ENCODE peak calls at places on chromosomes 11 and 22, in ten cellular contexts. H, S, Y, P, C, G, D, J, E and R are unnamed samples.

GRCh38 chr22:40533712-40534378 is 102.7 kb downstream of the MRTFA start:
- DNase-seq in H (peak; percentile 62), S (no peak), Y (peak; percentile 42), P (no peak), C (no peak), G (no peak), D (peak; percentile 69), J (no peak), E (no peak), R (no peak)

GRCh38 chr11:9056467-9056866 is 34.9 kb downstream of the SCUBE2 start:
- DNase-seq in H (no peak), S (no peak), Y (no peak), P (no peak), C (no peak), G (no peak), D (no peak), J (no peak), E (no peak), R (no peak)

GRCh38 chr11:68010058-68011041 is at the start of gene ALDH3B1:
- DNase-seq in H (peak; percentile 90), S (peak; percentile 85), Y (peak; percentile 17), P (peak; percentile 48), C (peak; percentile 67), G (peak; percentile 38), D (peak; percentile 71), J (peak; percentile 97), E (peak; percentile 35), R (peak; percentile 8)

GRCh38 chr22:19122752-19123492 is 710 bp upstream of the DGCR2 start:
- DNase-seq in H (no peak), S (no peak), Y (peak; percentile 61), P (no peak), C (no peak), G (no peak), D (no peak), J (peak; percentile 70), E (no peak), R (no peak)

GRCh38 chr11:46119352-46120216 is 1.7 kb downstream of the PHF21A start:
- DNase-seq in H (peak; percentile 22), S (peak; percentile 64), Y (peak; percentile 74), P (peak; percentile 58), C (no peak), G (no peak), D (peak; percentile 62), J (peak; percentile 72), E (no peak), R (peak; percentile 21)

GRCh38 chr22:50530280-50530856 is 556 bp upstream of the TYMP start:
- DNase-seq in H (peak; percentile 68), S (no peak), Y (no peak), P (peak; percentile 42), C (no peak), G (no peak), D (peak; percentile 49), J (peak; percentile 88), E (no peak), R (no peak)

GRCh38 chr22:27174970-27175369 is 517.6 kb downstream of the MIAT start:
- DNase-seq in H (no peak), S (no peak), Y (no peak), P (no peak), C (no peak), G (no peak), D (no peak), J (no peak), E (no peak), R (no peak)

GRCh38 chr11:30815619-30816018 is 229.5 kb upstream of the MPPED2 start:
- DNase-seq in H (no peak), S (no peak), Y (no peak), P (no peak), C (no peak), G (no peak), D (no peak), J (no peak), E (no peak), R (no peak)

GRCh38 chr22:37128555-37129281 is 19.2 kb upstream of the TMPRSS6 start:
- DNase-seq in H (no peak), S (no peak), Y (no peak), P (no peak), C (no peak), G (no peak), D (no peak), J (no peak), E (no peak), R (no peak)

GRCh38 chr22:37126383-37126782 is 16.9 kb upstream of the TMPRSS6 start:
- DNase-seq in H (no peak), S (no peak), Y (peak; percentile 21), P (no peak), C (no peak), G (no peak), D (no peak), J (no peak), E (no peak), R (no peak)

GRCh38 chr22:37130031-37130430 is 19.7 kb downstream of the IL2RB start:
- DNase-seq in H (no peak), S (no peak), Y (no peak), P (no peak), C (no peak), G (no peak), D (no peak), J (no peak), E (no peak), R (no peak)

GRCh38 chr22:37127350-37127878 is 17.9 kb upstream of the TMPRSS6 start:
- DNase-seq in H (no peak), S (no peak), Y (no peak), P (no peak), C (no peak), G (no peak), D (no peak), J (no peak), E (no peak), R (no peak)

DNA sequence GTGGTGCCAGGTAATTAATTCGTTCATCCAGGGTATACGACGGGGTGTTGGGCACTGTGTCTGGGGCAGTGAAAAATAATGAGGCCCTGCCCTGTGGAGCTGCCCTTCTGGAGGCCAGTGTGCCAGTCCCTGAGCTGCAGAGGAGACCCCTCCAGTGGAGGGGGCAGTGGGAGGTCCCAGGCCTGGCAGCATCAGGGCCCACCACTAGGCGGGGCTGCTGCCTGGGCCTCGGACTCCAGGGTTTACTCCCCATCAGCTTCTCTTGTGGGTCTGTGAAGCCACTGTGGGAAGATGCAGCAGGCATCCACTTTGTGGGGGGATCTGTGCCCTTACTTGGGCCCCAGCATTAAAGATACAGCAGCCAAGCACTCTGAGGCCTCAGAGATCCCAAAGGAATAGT is 17.4 kb upstream of the TMPRSS6 start:
- DNase-seq in H (no peak), S (no peak), Y (peak; percentile 19), P (peak; percentile 38), C (no peak), G (no peak), D (no peak), J (no peak), E (no peak), R (no peak)
- TF ChIP-seq CTCF in H (peak; percentile 45), S (peak; percentile 18), Y (peak; percentile 33), P (peak; percentile 49), C (peak; percentile 57), G (no peak), D (peak; percentile 45), J (no peak), E (peak; percentile 38), R (peak; percentile 33)

GRCh38 chr11:117817213-117818035 is 7.1 kb downstream of the FXYD2 start:
- DNase-seq in H (peak; percentile 89), S (peak; percentile 86), Y (peak; percentile 82), P (peak; percentile 94), C (no peak), G (no peak), D (peak; percentile 83), J (peak; percentile 89), E (peak; percentile 62), R (peak; percentile 86)

GRCh38 chr11:117820071-117820470 is 4.5 kb downstream of the FXYD2 start:
- DNase-seq in H (no peak), S (no peak), Y (no peak), P (no peak), C (no peak), G (no peak), D (no peak), J (no peak), E (no peak), R (no peak)

GRCh38 chr11:117816846-117817212 is 7.7 kb downstream of the FXYD2 start:
- DNase-seq in H (no peak), S (no peak), Y (no peak), P (no peak), C (no peak), G (no peak), D (no peak), J (no peak), E (no peak), R (no peak)

GRCh38 chr11:117819096-117820040 is 5.2 kb downstream of the FXYD2 start:
- DNase-seq in H (peak; percentile 86), S (peak; percentile 67), Y (peak; percentile 86), P (peak; percentile 78), C (no peak), G (no peak), D (peak; percentile 66), J (no peak), E (peak; percentile 52), R (peak; percentile 73)

DNA sequence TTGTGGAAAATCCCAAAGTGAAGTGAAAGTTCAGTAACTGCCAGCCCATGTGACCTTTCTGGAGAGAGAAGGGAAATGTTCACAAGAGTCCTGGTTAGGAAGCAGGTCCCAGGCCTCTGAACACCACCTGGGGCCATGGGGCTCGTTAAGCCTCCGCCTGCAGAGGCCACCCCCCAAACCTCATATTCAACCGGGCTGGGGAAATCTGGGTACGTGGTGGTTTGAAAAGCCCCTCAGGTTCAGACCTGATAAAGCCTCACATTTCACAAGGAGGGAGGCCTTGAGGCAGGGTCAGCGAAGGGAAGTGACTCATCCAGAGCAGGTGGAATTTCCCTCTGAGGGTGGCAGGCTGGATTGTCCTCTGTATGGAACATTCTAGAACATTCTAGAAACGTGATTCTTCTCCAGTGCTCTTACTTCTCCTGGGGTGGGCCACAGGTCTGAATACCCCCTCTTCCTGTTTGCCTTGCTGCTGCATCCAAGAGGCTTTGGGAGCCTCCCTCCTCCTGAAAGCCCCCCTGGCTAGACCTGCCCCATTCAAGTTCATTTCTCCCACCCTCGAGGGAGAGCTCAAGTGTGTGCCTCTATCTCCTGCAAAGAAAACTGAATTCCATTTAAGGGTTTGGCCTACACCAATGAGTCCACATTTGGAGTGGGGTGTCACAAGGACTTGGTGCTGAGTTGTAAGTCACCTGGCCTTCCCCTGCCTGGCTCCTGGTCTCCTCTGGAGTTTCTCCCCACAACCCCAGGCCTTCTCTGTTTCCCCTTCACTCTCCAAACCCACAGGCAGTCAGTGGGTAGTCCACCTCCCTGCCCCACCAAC is 6.3 kb downstream of the FXYD2 start:
- DNase-seq in H (peak; percentile 48), S (no peak), Y (no peak), P (no peak), C (no peak), G (no peak), D (peak; percentile 31), J (no peak), E (no peak), R (no peak)
- TF ChIP-seq CTCF in H (peak; percentile 22), S (no peak), Y (no peak), P (peak; percentile 12), C (no peak), G (no peak), D (no peak), J (no peak), E (no peak), R (no peak)

DNA sequence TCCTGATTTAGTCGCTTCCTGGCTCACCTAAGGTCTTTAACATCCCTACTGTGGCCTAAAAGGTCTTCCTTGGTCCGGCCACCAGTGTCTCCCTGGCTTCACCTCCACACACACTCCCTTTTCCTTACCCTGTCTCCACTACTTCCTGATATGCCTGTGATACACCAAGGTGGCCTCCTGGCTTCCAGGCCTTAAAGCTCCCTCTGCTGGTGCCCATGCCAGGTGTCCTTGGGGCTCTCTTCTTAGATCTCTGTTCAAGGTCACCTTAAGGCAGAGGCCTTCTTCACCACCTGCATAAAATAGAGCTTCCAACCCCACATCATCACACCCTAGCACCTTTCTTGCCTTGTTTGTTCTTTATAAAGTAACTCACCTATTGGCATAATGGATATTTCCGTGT is 787.7 kb downstream of the NTM start:
- DNase-seq in H (peak; percentile 50), S (no peak), Y (peak; percentile 4), P (no peak), C (no peak), G (no peak), D (no peak), J (no peak), E (no peak), R (no peak)
- TF ChIP-seq CTCF in H (peak; percentile 70), S (peak; percentile 13), Y (peak; percentile 54), P (peak; percentile 27), C (peak; percentile 61), G (no peak), D (peak; percentile 76), J (no peak), E (peak; percentile 61), R (peak; percentile 48)

GRCh38 chr11:106288057-106288456 is 210.6 kb downstream of the AASDHPPT start:
- DNase-seq in H (peak; percentile 53), S (no peak), Y (no peak), P (no peak), C (no peak), G (no peak), D (no peak), J (no peak), E (no peak), R (no peak)

GRCh38 chr11:106286881-106287504 is 209.5 kb downstream of the AASDHPPT start:
- DNase-seq in H (no peak), S (no peak), Y (peak; percentile 63), P (no peak), C (no peak), G (no peak), D (no peak), J (no peak), E (no peak), R (no peak)

DNA sequence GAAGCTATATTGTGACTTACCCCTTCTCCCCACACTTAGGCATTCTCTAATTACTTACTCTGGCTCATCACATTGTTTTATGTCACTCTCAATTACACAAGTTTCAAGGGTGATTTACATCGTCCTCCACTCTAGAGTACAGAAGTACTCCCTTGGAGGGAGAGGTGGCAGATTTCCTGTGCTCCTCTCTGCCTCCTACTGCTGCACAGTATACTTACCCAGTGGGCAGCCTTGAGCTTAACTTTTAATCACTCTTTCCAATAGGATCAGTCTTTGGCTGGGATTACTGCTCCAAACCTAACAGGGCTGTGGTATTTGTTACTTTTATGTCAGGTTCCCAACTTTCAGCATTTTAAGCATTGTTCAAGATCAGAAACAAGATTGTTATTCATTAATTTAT is 211.5 kb downstream of the AASDHPPT start:
- DNase-seq in H (no peak), S (no peak), Y (no peak), P (no peak), C (no peak), G (no peak), D (no peak), J (no peak), E (no peak), R (no peak)
- TF ChIP-seq CTCF in H (no peak), S (no peak), Y (no peak), P (no peak), C (peak; percentile 24), G (no peak), D (peak; percentile 22), J (no peak), E (no peak), R (no peak)